ENCODE peak calls at places on chromosome 11, in seven cellular contexts. E is aorta; M is kidney; F is colonic mucosa; L is naive thymus-derived CD4-positive, alpha-beta T cell; B is IMR-90; Q is AG04450. P is an unnamed sample.

GRCh38 chr11:44754876-44755552 is 28.3 kb downstream of the TSPAN18 start:
- DNase-seq in E (no peak), M (no peak), F (no peak), L (no peak), B (no peak), Q (no peak), P (no peak)

GRCh38 chr11:35163209-35163608 is 24.2 kb downstream of the CD44 start:
- DNase-seq in E (no peak), M (no peak), F (no peak), L (no peak), B (no peak), Q (no peak), P (no peak)

GRCh38 chr11:78344114-78344513 is 73.5 kb downstream of the GAB2 start:
- DNase-seq in E (no peak), M (no peak), F (no peak), L (no peak), B (no peak), Q (no peak), P (no peak)

GRCh38 chr11:19892387-19892786 is 179.8 kb downstream of the NAV2 start:
- DNase-seq in E (no peak), M (no peak), F (no peak), L (no peak), B (no peak), Q (no peak), P (no peak)

GRCh38 chr11:13120691-13121090 is 111.6 kb downstream of the RASSF10 start:
- DNase-seq in E (no peak), M (no peak), F (no peak), L (no peak), B (peak), Q (no peak), P (no peak)

GRCh38 chr11:119776031-119776636 is 47.1 kb upstream of the NECTIN1 start:
- DNase-seq in E (peak), M (peak), F (no peak), L (no peak), B (no peak), Q (no peak), P (no peak)

GRCh38 chr11:64856382-64857227 is 12.2 kb upstream of the CDC42BPG start:
- DNase-seq in E (peak), M (peak), F (peak), L (no peak), B (peak), Q (no peak), P (peak)

GRCh38 chr11:68033708-68034045 is 3.2 kb downstream of the NDUFS8 start:
- DNase-seq in E (no peak), M (no peak), F (no peak), L (no peak), B (no peak), Q (no peak), P (peak)

GRCh38 chr11:108117746-108118371 is 3.5 kb upstream of the ACAT1 start:
- DNase-seq in E (no peak), M (no peak), F (no peak), L (peak), B (peak), Q (peak), P (no peak)

GRCh38 chr11:776459-777287 is 614 bp downstream of the GATD1 start:
- DNase-seq in E (peak), M (peak), F (no peak), L (no peak), B (no peak), Q (no peak), P (peak)

GRCh38 chr11:73779084-73779902 is 8.4 kb upstream of the MRPL48 start:
- DNase-seq in E (peak), M (peak), F (peak), L (peak), B (peak), Q (peak), P (peak)

GRCh38 chr11:12124306-12124705 is 13.9 kb downstream of the MICAL2 start:
- DNase-seq in E (no peak), M (no peak), F (no peak), L (no peak), B (no peak), Q (no peak), P (no peak)

GRCh38 chr11:9528141-9528511 is 45.3 kb upstream of the WEE1 start:
- DNase-seq in E (no peak), M (no peak), F (no peak), L (no peak), B (no peak), Q (no peak), P (no peak)
- H3K27ac ChIP-seq in E (no peak), M (no peak), F (peak), L (no peak), B (no peak), Q (no peak), P (no peak)

GRCh38 chr11:61701298-61701993 is 21.3 kb downstream of the DAGLA start:
- DNase-seq in E (no peak), M (no peak), F (no peak), L (no peak), B (peak), Q (no peak), P (peak)
- H3K27ac ChIP-seq in E (no peak), M (peak), F (no peak), L (no peak), B (no peak), Q (no peak), P (peak)

GRCh38 chr11:117856892-117857291 is 19.6 kb downstream of the FXYD6 start:
- DNase-seq in E (no peak), M (peak), F (no peak), L (no peak), B (no peak), Q (no peak), P (no peak)
- H3K27ac ChIP-seq in E (no peak), M (no peak), F (no peak), L (no peak), B (no peak), Q (no peak), P (no peak)

GRCh38 chr11:100929377-100929776 is 200.2 kb downstream of the PGR start:
- DNase-seq in E (no peak), M (no peak), F (no peak), L (no peak), B (peak), Q (no peak), P (no peak)

GRCh38 chr11:100928426-100928825 is 201.2 kb downstream of the PGR start:
- DNase-seq in E (no peak), M (no peak), F (no peak), L (no peak), B (no peak), Q (no peak), P (no peak)

GRCh38 chr11:100930185-100930778 is 199.3 kb downstream of the PGR start:
- DNase-seq in E (no peak), M (no peak), F (no peak), L (no peak), B (peak), Q (no peak), P (no peak)

GRCh38 chr11:100925935-100926334 is 203.7 kb downstream of the PGR start:
- DNase-seq in E (no peak), M (no peak), F (no peak), L (no peak), B (peak), Q (no peak), P (no peak)

GRCh38 chr11:100927579-100927978 is 202.0 kb downstream of the PGR start:
- DNase-seq in E (no peak), M (no peak), F (no peak), L (no peak), B (no peak), Q (no peak), P (no peak)
- H3K27ac ChIP-seq in E (no peak), M (no peak), F (no peak), L (no peak), B (no peak), Q (no peak), P (no peak)

DNA sequence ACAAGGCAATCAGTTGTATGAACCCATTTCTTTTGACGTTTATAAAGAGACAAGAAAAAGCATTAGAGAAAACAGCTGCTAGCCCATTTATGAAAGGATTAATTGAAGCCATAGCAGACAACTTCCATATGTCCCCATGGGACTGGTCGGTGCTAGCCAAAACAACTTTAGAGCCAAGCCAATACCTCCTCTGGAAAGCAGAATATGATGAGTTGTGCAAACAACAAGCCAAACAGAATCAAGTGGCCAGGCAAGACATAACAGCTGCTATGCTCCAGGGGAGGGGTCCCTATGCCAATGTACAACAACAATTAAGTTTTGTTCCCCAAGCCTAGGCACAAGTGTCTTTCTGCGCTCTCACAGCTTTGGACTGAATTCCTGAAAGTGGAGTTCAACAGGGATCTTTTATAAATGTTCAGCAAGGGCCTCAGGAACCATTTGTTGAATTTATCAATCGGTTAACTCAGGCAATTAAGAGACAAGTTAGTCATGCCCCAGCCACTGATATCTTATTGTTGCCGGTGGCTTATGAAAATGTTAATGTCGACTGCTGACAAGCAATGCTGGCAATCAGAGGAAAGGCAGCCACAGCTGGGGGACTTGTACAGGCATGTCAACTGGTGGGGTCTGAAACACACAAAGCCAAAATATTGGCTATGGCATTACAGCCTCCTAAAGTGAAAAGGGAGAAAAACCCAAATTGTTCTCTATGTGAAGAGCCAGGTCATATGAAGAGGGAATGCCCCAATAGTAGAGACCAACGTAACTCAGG is 1593.1 kb upstream of the TENM4 start:
- DNase-seq in E (no peak), M (no peak), F (no peak), L (no peak), B (no peak), Q (no peak), P (peak)
- H3K27ac ChIP-seq in E (no peak), M (no peak), F (no peak), L (no peak), B (no peak), Q (no peak), P (no peak)

P was measured in right cardiac atrium.